ENCODE peak calls at places on chromosomes 3 and 15, in nine cellular contexts. One of them, this sample, is unnamed.

GRCh38 chr3:29521751-29522150 is 240.9 kb downstream of the RBMS3 start:
- DNase-seq in Panc1: no peak
- DNase-seq in NAMALWA: no peak
- DNase-seq in activated T-cell treated with anti-CD3 and anti-CD28 coated beads for 1 hour: no peak
- DNase-seq in Peyer's patch: no peak
- DNase-seq in central memory CD8-positive, alpha-beta T cell: no peak
- DNase-seq in activated gamma-delta T cell treated with Interleukin-2 at 50 U/mL for 16 hours: no peak
- DNase-seq in lower leg skin: no peak
- DNase-seq in mesendoderm: no peak
- DNase-seq in this sample: no peak

GRCh38 chr3:42823351-42823750 is 14.1 kb downstream of the ACKR2 start:
- DNase-seq in Panc1: no peak
- DNase-seq in Peyer's patch: no peak
- DNase-seq in lower leg skin: no peak
- DNase-seq in activated T-cell treated with anti-CD3 and anti-CD28 coated beads for 1 hour: no peak
- DNase-seq in activated gamma-delta T cell treated with Interleukin-2 at 50 U/mL for 16 hours: no peak
- DNase-seq in NAMALWA: no peak
- DNase-seq in central memory CD8-positive, alpha-beta T cell: no peak
- DNase-seq in mesendoderm: no peak
- DNase-seq in this sample: no peak

GRCh38 chr3:100982710-100983109 is 10.5 kb downstream of the ABI3BP start:
- DNase-seq in activated gamma-delta T cell treated with Interleukin-2 at 50 U/mL for 16 hours: no peak
- DNase-seq in activated T-cell treated with anti-CD3 and anti-CD28 coated beads for 1 hour: no peak
- DNase-seq in mesendoderm: no peak
- DNase-seq in Panc1: no peak
- DNase-seq in Peyer's patch: no peak
- DNase-seq in lower leg skin: peak
- DNase-seq in central memory CD8-positive, alpha-beta T cell: no peak
- DNase-seq in NAMALWA: no peak
- DNase-seq in this sample: no peak

GRCh38 chr3:51391566-51392300 is 648 bp downstream of the RBM15B start:
- DNase-seq in NAMALWA: no peak
- DNase-seq in central memory CD8-positive, alpha-beta T cell: peak
- DNase-seq in Peyer's patch: peak
- DNase-seq in activated T-cell treated with anti-CD3 and anti-CD28 coated beads for 1 hour: peak
- DNase-seq in activated gamma-delta T cell treated with Interleukin-2 at 50 U/mL for 16 hours: peak
- DNase-seq in lower leg skin: no peak
- DNase-seq in mesendoderm: peak
- DNase-seq in Panc1: no peak
- DNase-seq in this sample: peak

GRCh38 chr3:21290557-21290956 is 460.5 kb downstream of the ZNF385D start:
- DNase-seq in activated gamma-delta T cell treated with Interleukin-2 at 50 U/mL for 16 hours: no peak
- DNase-seq in activated T-cell treated with anti-CD3 and anti-CD28 coated beads for 1 hour: no peak
- DNase-seq in Panc1: no peak
- DNase-seq in lower leg skin: no peak
- DNase-seq in central memory CD8-positive, alpha-beta T cell: no peak
- DNase-seq in mesendoderm: no peak
- DNase-seq in Peyer's patch: no peak
- DNase-seq in NAMALWA: peak
- DNase-seq in this sample: no peak

GRCh38 chr15:84611631-84612030 is 10.8 kb downstream of the ZSCAN2 start:
- DNase-seq in activated gamma-delta T cell treated with Interleukin-2 at 50 U/mL for 16 hours: no peak
- DNase-seq in mesendoderm: no peak
- DNase-seq in activated T-cell treated with anti-CD3 and anti-CD28 coated beads for 1 hour: no peak
- DNase-seq in Panc1: no peak
- DNase-seq in lower leg skin: no peak
- DNase-seq in central memory CD8-positive, alpha-beta T cell: no peak
- DNase-seq in NAMALWA: no peak
- DNase-seq in Peyer's patch: no peak
- DNase-seq in this sample: no peak

GRCh38 chr15:52527898-52528464 is 699 bp downstream of the MYO5A start:
- DNase-seq in Panc1: no peak
- DNase-seq in activated T-cell treated with anti-CD3 and anti-CD28 coated beads for 1 hour: peak
- DNase-seq in Peyer's patch: peak
- DNase-seq in central memory CD8-positive, alpha-beta T cell: peak
- DNase-seq in NAMALWA: peak
- DNase-seq in lower leg skin: no peak
- DNase-seq in activated gamma-delta T cell treated with Interleukin-2 at 50 U/mL for 16 hours: peak
- DNase-seq in mesendoderm: peak
- DNase-seq in this sample: no peak

GRCh38 chr3:45942051-45942825 is 1.0 kb upstream of the CXCR6 start:
- DNase-seq in activated gamma-delta T cell treated with Interleukin-2 at 50 U/mL for 16 hours: no peak
- DNase-seq in Panc1: no peak
- DNase-seq in activated T-cell treated with anti-CD3 and anti-CD28 coated beads for 1 hour: no peak
- DNase-seq in central memory CD8-positive, alpha-beta T cell: no peak
- DNase-seq in mesendoderm: no peak
- DNase-seq in Peyer's patch: no peak
- DNase-seq in lower leg skin: no peak
- DNase-seq in NAMALWA: no peak
- DNase-seq in this sample: no peak

GRCh38 chr3:129432036-129432435 is 3.6 kb upstream of the EFCAB12 start:
- DNase-seq in lower leg skin: no peak
- DNase-seq in Peyer's patch: no peak
- DNase-seq in Panc1: no peak
- DNase-seq in mesendoderm: no peak
- DNase-seq in central memory CD8-positive, alpha-beta T cell: no peak
- DNase-seq in NAMALWA: no peak
- DNase-seq in activated gamma-delta T cell treated with Interleukin-2 at 50 U/mL for 16 hours: no peak
- DNase-seq in activated T-cell treated with anti-CD3 and anti-CD28 coated beads for 1 hour: no peak
- DNase-seq in this sample: no peak

GRCh38 chr3:152335273-152335672 is 66.5 kb downstream of the MBNL1 start:
- DNase-seq in central memory CD8-positive, alpha-beta T cell: no peak
- DNase-seq in Peyer's patch: no peak
- DNase-seq in lower leg skin: no peak
- DNase-seq in mesendoderm: no peak
- DNase-seq in activated gamma-delta T cell treated with Interleukin-2 at 50 U/mL for 16 hours: no peak
- DNase-seq in Panc1: no peak
- DNase-seq in activated T-cell treated with anti-CD3 and anti-CD28 coated beads for 1 hour: no peak
- DNase-seq in NAMALWA: no peak
- DNase-seq in this sample: no peak

GRCh38 chr3:119034256-119035013 is at the start of gene IGSF11:
- DNase-seq in activated T-cell treated with anti-CD3 and anti-CD28 coated beads for 1 hour: peak
- DNase-seq in central memory CD8-positive, alpha-beta T cell: peak
- DNase-seq in activated gamma-delta T cell treated with Interleukin-2 at 50 U/mL for 16 hours: peak
- DNase-seq in NAMALWA: peak
- DNase-seq in Peyer's patch: peak
- DNase-seq in lower leg skin: no peak
- DNase-seq in Panc1: no peak
- DNase-seq in mesendoderm: peak
- DNase-seq in this sample: peak

GRCh38 chr3:128242818-128243601 is 89.7 kb downstream of the EEFSEC start:
- DNase-seq in activated T-cell treated with anti-CD3 and anti-CD28 coated beads for 1 hour: no peak
- DNase-seq in central memory CD8-positive, alpha-beta T cell: no peak
- DNase-seq in lower leg skin: no peak
- DNase-seq in mesendoderm: no peak
- DNase-seq in activated gamma-delta T cell treated with Interleukin-2 at 50 U/mL for 16 hours: no peak
- DNase-seq in NAMALWA: no peak
- DNase-seq in Panc1: no peak
- DNase-seq in Peyer's patch: no peak
- DNase-seq in this sample: no peak

GRCh38 chr3:192835818-192836468 is 81.7 kb downstream of the MB21D2 start:
- DNase-seq in lower leg skin: no peak
- DNase-seq in central memory CD8-positive, alpha-beta T cell: no peak
- DNase-seq in NAMALWA: no peak
- DNase-seq in mesendoderm: peak
- DNase-seq in Panc1: no peak
- DNase-seq in activated gamma-delta T cell treated with Interleukin-2 at 50 U/mL for 16 hours: no peak
- DNase-seq in Peyer's patch: no peak
- DNase-seq in activated T-cell treated with anti-CD3 and anti-CD28 coated beads for 1 hour: no peak
- DNase-seq in this sample: no peak